ENCODE peak calls at places on chromosomes 2 and 18, in five cellular contexts. W is GM23338, Z is astrocyte of the cerebellum, D is AG04449, B is ovary. O is an unnamed sample.

GRCh38 chr2:88597168-88597567 is 30.1 kb downstream of the EIF2AK3 start:
- DNase-seq in W (no peak), Z (no peak), D (no peak), B (no peak), O (no peak)

GRCh38 chr2:55618025-55618648 is 715 bp upstream of the PPP4R3B start:
- DNase-seq in W (no peak), Z (no peak), D (no peak), B (peak), O (no peak)

GRCh38 chr2:53202063-53202462 is 565.5 kb upstream of the CHAC2 start:
- DNase-seq in W (peak), Z (peak), D (peak), B (no peak), O (peak)

GRCh38 chr18:8982416-8983183 is 119.9 kb upstream of the NDUFV2 start:
- DNase-seq in W (peak), Z (peak), D (peak), B (no peak), O (peak)

GRCh38 chr2:158015428-158016076 is 86.1 kb upstream of the UPP2 start:
- DNase-seq in W (no peak), Z (no peak), D (no peak), B (no peak), O (no peak)

GRCh38 chr2:68103026-68103425 is 40.2 kb upstream of the C1D start:
- DNase-seq in W (no peak), Z (no peak), D (no peak), B (no peak), O (no peak)

GRCh38 chr2:43634604-43635306 is 2.3 kb upstream of the PLEKHH2 start:
- DNase-seq in W (no peak), Z (peak), D (peak), B (no peak), O (peak)

GRCh38 chr2:147782521-147782920 is 62.3 kb upstream of the ACVR2A start:
- DNase-seq in W (peak), Z (peak), D (no peak), B (no peak), O (no peak)

GRCh38 chr18:74682141-74682997 is 84.7 kb downstream of the ZNF407 start:
- DNase-seq in W (no peak), Z (no peak), D (no peak), B (no peak), O (no peak)

GRCh38 chr2:192137451-192137850 is 57.3 kb downstream of the TMEFF2 start:
- DNase-seq in W (no peak), Z (no peak), D (no peak), B (no peak), O (no peak)

GRCh38 chr2:33411765-33412164 is 64.7 kb upstream of the RASGRP3 start:
- DNase-seq in W (no peak), Z (peak), D (peak), B (no peak), O (no peak)

GRCh38 chr2:75896779-75897366 is 186.2 kb upstream of the GCFC2 start:
- DNase-seq in W (peak), Z (no peak), D (no peak), B (no peak), O (no peak)

GRCh38 chr2:218996937-218997336 is 3.7 kb upstream of the CRYBA2 start:
- DNase-seq in W (no peak), Z (no peak), D (no peak), B (no peak), O (no peak)

GRCh38 chr18:39842042-39842791 is 2112.8 kb upstream of the PIK3C3 start:
- DNase-seq in W (peak), Z (no peak), D (no peak), B (no peak), O (no peak)

GRCh38 chr2:218398437-218399390 is 954 bp upstream of the CTDSP1 start:
- DNase-seq in W (peak), Z (no peak), D (no peak), B (peak), O (no peak)

GRCh38 chr2:37711308-37711731 is 39.9 kb upstream of the CDC42EP3 start:
- DNase-seq in W (peak), Z (peak), D (peak), B (no peak), O (peak)

GRCh38 chr2:42569116-42569711 is 782 bp downstream of the MTA3 start:
- DNase-seq in W (peak), Z (no peak), D (no peak), B (peak), O (no peak)

GRCh38 chr2:233079473-233079877 is 19.3 kb downstream of the INPP5D start:
- DNase-seq in W (no peak), Z (no peak), D (no peak), B (no peak), O (no peak)

GRCh38 chr18:46071894-46072867 is at the start of gene PSTPIP2:
- DNase-seq in W (peak), Z (no peak), D (no peak), B (peak), O (no peak)

GRCh38 chr2:204706939-204707338 is 161.7 kb downstream of the PARD3B start:
- DNase-seq in W (no peak), Z (peak), D (no peak), B (no peak), O (no peak)

GRCh38 chr18:70693196-70693595 is 404.4 kb downstream of the SOCS6 start:
- DNase-seq in W (no peak), Z (peak), D (no peak), B (no peak), O (no peak)

GRCh38 chr2:159082119-159082518 is 113.7 kb downstream of the TANC1 start:
- DNase-seq in W (no peak), Z (no peak), D (no peak), B (no peak), O (no peak)

GRCh38 chr2:70842401-70842800 is 6.8 kb upstream of the CD207 start:
- DNase-seq in W (peak), Z (no peak), D (no peak), B (no peak), O (no peak)

GRCh38 chr2:217289909-217290283 is 430.0 kb upstream of the TNP1 start:
- DNase-seq in W (peak), Z (no peak), D (no peak), B (no peak), O (peak)

GRCh38 chr2:20065885-20066602 is 14.6 kb upstream of the LAPTM4A start:
- DNase-seq in W (no peak), Z (peak), D (no peak), B (no peak), O (no peak)

GRCh38 chr2:235396071-235396846 is 97.6 kb upstream of the AGAP1 start:
- DNase-seq in W (no peak), Z (no peak), D (no peak), B (no peak), O (no peak)

GRCh38 chr18:28514699-28515098 is 337.8 kb upstream of the CDH2 start:
- DNase-seq in W (no peak), Z (no peak), D (no peak), B (no peak), O (no peak)

GRCh38 chr2:23452397-23452796 is 67.4 kb downstream of the KLHL29 start:
- DNase-seq in W (no peak), Z (no peak), D (no peak), B (no peak), O (no peak)

GRCh38 chr18:12420831-12421421 is 13.2 kb downstream of the PRELID3A start:
- DNase-seq in W (peak), Z (no peak), D (no peak), B (peak), O (no peak)

GRCh38 chr2:101036562-101036961 is 34.5 kb downstream of the RPL31 start:
- DNase-seq in W (peak), Z (peak), D (no peak), B (no peak), O (peak)

GRCh38 chr2:26883971-26884370 is 36.0 kb downstream of the DPYSL5 start:
- DNase-seq in W (no peak), Z (no peak), D (no peak), B (no peak), O (no peak)

GRCh38 chr18:76620326-76620813 is 125.3 kb upstream of the ZNF516 start:
- DNase-seq in W (peak), Z (no peak), D (no peak), B (peak), O (no peak)

GRCh38 chr2:188369365-188369764 is 77.7 kb downstream of the GULP1 start:
- DNase-seq in W (peak), Z (no peak), D (no peak), B (no peak), O (no peak)

GRCh38 chr18:40841473-40841872 is 1113.6 kb upstream of the PIK3C3 start:
- DNase-seq in W (no peak), Z (peak), D (peak), B (no peak), O (peak)

GRCh38 chr2:226699321-226699720 is 100.3 kb downstream of the IRS1 start:
- DNase-seq in W (no peak), Z (no peak), D (no peak), B (peak), O (no peak)

GRCh38 chr18:9690418-9691178 is 17.5 kb upstream of the RAB31 start:
- DNase-seq in W (no peak), Z (no peak), D (no peak), B (no peak), O (no peak)

GRCh38 chr2:1227289-1227900 is 185.9 kb upstream of the TPO start:
- DNase-seq in W (no peak), Z (no peak), D (no peak), B (no peak), O (no peak)

GRCh38 chr2:130837175-130837810 is 579 bp downstream of the ARHGEF4 start:
- DNase-seq in W (peak), Z (no peak), D (no peak), B (no peak), O (no peak)

GRCh38 chr2:238484522-238485452 is 58.1 kb downstream of the ASB1 start:
- DNase-seq in W (no peak), Z (no peak), D (no peak), B (no peak), O (no peak)

GRCh38 chr2:238487134-238487533 is 60.4 kb downstream of the ASB1 start:
- DNase-seq in W (no peak), Z (no peak), D (no peak), B (no peak), O (no peak)

GRCh38 chr2:238486123-238486848 is 59.6 kb downstream of the ASB1 start:
- DNase-seq in W (no peak), Z (no peak), D (no peak), B (no peak), O (no peak)

GRCh38 chr2:238479847-238480246 is 53.1 kb downstream of the ASB1 start:
- DNase-seq in W (no peak), Z (no peak), D (no peak), B (no peak), O (no peak)

GRCh38 chr2:238483656-238484055 is 56.9 kb downstream of the ASB1 start:
- DNase-seq in W (no peak), Z (no peak), D (no peak), B (no peak), O (no peak)
- TF ChIP-seq CTCF in W (no peak), Z (no peak), D (no peak), B (no peak), O (no peak)

GRCh38 chr2:180655842-180656454 is 324.5 kb upstream of the UBE2E3 start:
- DNase-seq in W (peak), Z (no peak), D (no peak), B (no peak), O (no peak)
- TF ChIP-seq CTCF in W (no peak), Z (peak), D (no peak), B (no peak), O (no peak)

GRCh38 chr2:170464268-170464667 is 250.9 kb upstream of the SP5 start:
- DNase-seq in W (no peak), Z (no peak), D (no peak), B (no peak), O (no peak)

GRCh38 chr2:170462433-170463205 is 252.5 kb upstream of the SP5 start:
- DNase-seq in W (peak), Z (no peak), D (no peak), B (no peak), O (no peak)

GRCh38 chr2:170463206-170463537 is 252.0 kb upstream of the SP5 start:
- DNase-seq in W (no peak), Z (no peak), D (no peak), B (no peak), O (no peak)

GRCh38 chr2:170465241-170465640 is 249.9 kb upstream of the SP5 start:
- DNase-seq in W (no peak), Z (no peak), D (no peak), B (no peak), O (no peak)

DNA sequence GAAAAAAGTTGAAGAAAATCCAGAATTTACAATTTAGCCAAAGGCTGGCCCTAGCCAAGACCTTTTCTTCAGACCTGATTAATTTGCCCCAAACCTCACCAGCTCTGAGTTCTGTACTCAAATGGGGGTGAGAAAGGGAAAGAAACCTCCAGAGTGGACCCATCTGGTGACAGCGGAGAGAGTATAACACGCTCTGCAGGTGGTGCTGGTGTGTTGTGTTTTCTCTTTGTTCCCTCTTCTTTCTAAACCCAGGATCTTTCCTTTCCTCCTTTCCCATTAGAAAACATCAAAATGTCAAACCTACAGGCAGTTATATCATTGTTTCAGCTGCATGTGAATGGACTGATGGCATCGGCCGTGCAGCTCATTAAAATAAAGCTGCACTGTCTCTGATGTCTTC is 253.3 kb upstream of the SP5 start:
- DNase-seq in W (peak), Z (no peak), D (no peak), B (no peak), O (no peak)
- TF ChIP-seq CTCF in W (peak), Z (peak), D (no peak), B (no peak), O (no peak)

DNA sequence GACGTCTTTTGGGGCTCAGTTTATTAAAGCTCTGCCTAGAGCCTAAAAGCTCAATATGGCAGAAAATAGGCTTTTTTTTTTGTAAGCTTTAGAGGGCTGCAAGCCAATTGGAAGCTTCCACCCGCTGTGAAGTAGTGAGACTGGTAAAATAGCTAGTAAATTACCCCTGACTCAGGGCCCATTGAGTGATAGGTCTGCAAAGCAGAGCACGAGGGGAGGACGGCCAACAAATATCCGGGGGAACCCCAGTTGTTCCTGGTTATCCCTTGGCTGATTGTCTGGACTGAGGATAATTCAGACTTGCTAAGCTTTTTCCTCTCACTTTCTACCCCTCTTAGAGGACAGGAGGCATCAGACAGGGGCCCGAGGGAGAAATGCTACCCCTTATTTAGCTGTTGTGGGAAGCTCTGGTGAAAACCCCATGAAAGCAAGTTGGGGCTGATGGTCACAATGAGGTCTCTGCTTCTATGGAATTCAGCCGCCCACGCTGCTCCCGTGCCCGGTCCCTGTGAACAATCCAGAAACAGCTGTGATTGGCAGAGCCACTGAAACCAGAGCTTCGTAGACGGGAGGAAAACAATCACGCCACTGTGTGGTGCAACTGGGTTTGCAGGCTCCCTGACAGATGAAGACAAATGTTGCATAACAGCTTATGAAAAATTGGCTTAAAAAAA is 141.9 kb upstream of the LGALSL start:
- DNase-seq in W (peak), Z (peak), D (peak), B (peak), O (peak)
- TF ChIP-seq CTCF in W (peak), Z (peak), D (peak), B (no peak), O (peak)

GRCh38 chr2:32377928-32378327 is 21.1 kb downstream of the BIRC6 start:
- DNase-seq in W (no peak), Z (no peak), D (no peak), B (no peak), O (no peak)

GRCh38 chr2:32376756-32377155 is 19.9 kb downstream of the BIRC6 start:
- DNase-seq in W (no peak), Z (no peak), D (no peak), B (no peak), O (no peak)

GRCh38 chr2:32375228-32375892 is 18.5 kb downstream of the BIRC6 start:
- DNase-seq in W (peak), Z (no peak), D (no peak), B (no peak), O (no peak)

GRCh38 chr2:32383858-32384257 is 27.0 kb downstream of the BIRC6 start:
- DNase-seq in W (no peak), Z (no peak), D (no peak), B (no peak), O (no peak)

DNA sequence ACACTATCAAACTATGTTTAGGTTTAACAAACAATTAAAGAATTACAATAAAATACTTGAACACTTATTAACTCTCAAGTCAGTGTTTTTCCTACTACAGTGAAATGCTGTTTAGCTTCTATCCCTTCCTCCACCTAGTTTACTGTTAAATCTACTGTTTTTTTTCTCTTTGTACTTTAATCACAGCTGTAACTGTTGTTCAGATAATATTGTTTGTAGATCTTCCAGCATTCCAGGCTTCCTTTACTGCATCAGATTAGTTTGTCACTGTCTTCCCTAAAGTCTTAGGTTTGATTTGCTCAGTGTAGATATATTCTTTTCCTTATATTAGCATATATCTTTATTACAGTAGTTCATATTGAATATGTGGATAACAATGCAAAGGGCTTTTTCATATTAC is 22.5 kb downstream of the BIRC6 start:
- DNase-seq in W (no peak), Z (no peak), D (no peak), B (no peak), O (no peak)
- TF ChIP-seq CTCF in W (no peak), Z (no peak), D (no peak), B (no peak), O (no peak)

GRCh38 chr2:160322320-160322719 is 122.2 kb upstream of the ITGB6 start:
- DNase-seq in W (no peak), Z (no peak), D (no peak), B (no peak), O (no peak)

GRCh38 chr2:160325413-160325812 is 125.3 kb upstream of the ITGB6 start:
- DNase-seq in W (no peak), Z (no peak), D (no peak), B (no peak), O (no peak)

GRCh38 chr2:160321025-160321424 is 121.0 kb upstream of the ITGB6 start:
- DNase-seq in W (no peak), Z (no peak), D (no peak), B (no peak), O (no peak)

GRCh38 chr2:160324917-160325316 is 124.8 kb upstream of the ITGB6 start:
- DNase-seq in W (no peak), Z (no peak), D (no peak), B (no peak), O (no peak)

DNA sequence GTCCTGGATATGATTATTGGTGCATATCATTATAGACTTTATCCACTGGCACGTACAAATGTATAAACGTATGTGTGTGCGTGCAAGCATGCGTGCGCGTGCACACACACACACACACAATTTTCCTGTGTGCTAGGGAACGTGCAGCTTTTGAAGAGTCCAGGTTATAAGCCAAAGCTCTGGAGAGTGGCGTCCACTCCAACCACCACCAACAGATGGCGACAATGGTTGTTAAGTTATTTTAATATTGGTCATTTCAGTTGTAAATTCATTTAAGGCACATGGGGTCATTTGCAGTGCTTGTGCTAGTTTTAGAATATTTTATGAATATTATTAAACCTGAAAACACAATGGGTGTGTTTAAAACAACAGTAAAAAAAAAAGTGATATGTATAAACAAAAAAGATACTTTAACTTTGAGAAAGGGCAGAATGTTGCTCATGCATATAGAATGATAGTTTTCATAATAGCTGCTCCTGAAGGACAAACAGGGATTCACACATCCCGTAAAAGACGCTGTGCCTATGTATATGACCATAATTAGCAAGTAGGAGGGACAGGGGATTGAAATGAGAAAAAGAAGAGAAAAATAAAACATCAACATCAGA is 124.2 kb upstream of the ITGB6 start:
- DNase-seq in W (peak), Z (peak), D (no peak), B (peak), O (no peak)
- TF ChIP-seq CTCF in W (peak), Z (peak), D (peak), B (peak), O (peak)